ENCODE peak calls at places on chromosomes 13 and 19, in nine cellular contexts. One of them, this sample, is unnamed. For H3K27me3, the result is how much of the 10 kb centered on the place peaks cover.

GRCh38 chr13:36819811-36820140 is 754 bp downstream of the RFXAP start:
- DNase-seq in CD8-positive, alpha-beta T cell: peak
- DNase-seq in tibial artery: no peak
- DNase-seq in stomach: no peak
- DNase-seq in esophagus squamous epithelium: no peak
- DNase-seq in GM23338: peak
- DNase-seq in H9: peak
- DNase-seq in adrenal gland: no peak
- DNase-seq in pancreas: no peak
- DNase-seq in this sample: no peak

GRCh38 chr19:20503536-20503935 is 62.0 kb downstream of the ZNF737 start:
- DNase-seq in stomach: peak
- DNase-seq in pancreas: no peak
- DNase-seq in H9: no peak
- DNase-seq in CD8-positive, alpha-beta T cell: no peak
- DNase-seq in esophagus squamous epithelium: no peak
- DNase-seq in GM23338: no peak
- DNase-seq in adrenal gland: peak
- DNase-seq in tibial artery: no peak
- DNase-seq in this sample: no peak

GRCh38 chr13:110340812-110341444 is 33.8 kb downstream of the COL4A2 start:
- DNase-seq in stomach: peak
- DNase-seq in tibial artery: peak
- DNase-seq in adrenal gland: peak
- DNase-seq in pancreas: no peak
- DNase-seq in GM23338: no peak
- DNase-seq in CD8-positive, alpha-beta T cell: peak
- DNase-seq in esophagus squamous epithelium: no peak
- DNase-seq in H9: no peak
- DNase-seq in this sample: no peak

GRCh38 chr13:87999791-88000190 is 328.6 kb downstream of the SLITRK5 start:
- DNase-seq in esophagus squamous epithelium: no peak
- DNase-seq in adrenal gland: no peak
- DNase-seq in GM23338: peak
- DNase-seq in tibial artery: no peak
- DNase-seq in H9: no peak
- DNase-seq in CD8-positive, alpha-beta T cell: no peak
- DNase-seq in pancreas: no peak
- DNase-seq in stomach: no peak
- DNase-seq in this sample: no peak

GRCh38 chr19:47729468-47729798 is 15.9 kb upstream of the NOP53 start:
- DNase-seq in CD8-positive, alpha-beta T cell: no peak
- DNase-seq in stomach: peak
- DNase-seq in tibial artery: peak
- DNase-seq in esophagus squamous epithelium: no peak
- DNase-seq in pancreas: peak
- DNase-seq in adrenal gland: no peak
- DNase-seq in H9: peak
- DNase-seq in GM23338: peak
- DNase-seq in this sample: no peak

GRCh38 chr19:51086153-51086850 is 3.6 kb upstream of the KLK14 start:
- DNase-seq in esophagus squamous epithelium: no peak
- DNase-seq in tibial artery: no peak
- DNase-seq in adrenal gland: no peak
- DNase-seq in CD8-positive, alpha-beta T cell: no peak
- DNase-seq in pancreas: peak
- DNase-seq in GM23338: no peak
- DNase-seq in H9: no peak
- DNase-seq in stomach: no peak
- DNase-seq in this sample: no peak

GRCh38 chr13:60327551-60327950 is 69.5 kb upstream of the TDRD3 start:
- DNase-seq in stomach: no peak
- DNase-seq in H9: no peak
- DNase-seq in adrenal gland: no peak
- DNase-seq in CD8-positive, alpha-beta T cell: no peak
- DNase-seq in GM23338: no peak
- DNase-seq in pancreas: no peak
- DNase-seq in esophagus squamous epithelium: no peak
- DNase-seq in tibial artery: no peak
- DNase-seq in this sample: no peak

GRCh38 chr19:34731019-34731829 is 2.8 kb upstream of the ZNF181 start:
- DNase-seq in GM23338: no peak
- DNase-seq in tibial artery: no peak
- DNase-seq in stomach: no peak
- DNase-seq in esophagus squamous epithelium: no peak
- DNase-seq in H9: no peak
- DNase-seq in pancreas: peak
- DNase-seq in adrenal gland: no peak
- DNase-seq in CD8-positive, alpha-beta T cell: no peak
- DNase-seq in this sample: no peak

GRCh38 chr13:46728777-46729176 is 68.2 kb downstream of the ESD start:
- DNase-seq in GM23338: peak
- DNase-seq in esophagus squamous epithelium: no peak
- DNase-seq in stomach: no peak
- DNase-seq in adrenal gland: no peak
- DNase-seq in tibial artery: no peak
- DNase-seq in pancreas: no peak
- DNase-seq in CD8-positive, alpha-beta T cell: no peak
- DNase-seq in H9: no peak
- DNase-seq in this sample: peak

GRCh38 chr19:35531291-35531690 is 2.0 kb upstream of the GAPDHS start:
- DNase-seq in esophagus squamous epithelium: no peak
- DNase-seq in GM23338: no peak
- DNase-seq in CD8-positive, alpha-beta T cell: no peak
- DNase-seq in tibial artery: no peak
- DNase-seq in adrenal gland: no peak
- DNase-seq in H9: no peak
- DNase-seq in pancreas: no peak
- DNase-seq in stomach: no peak
- DNase-seq in this sample: no peak

GRCh38 chr19:13633109-13633508 is 126.8 kb upstream of the CACNA1A start:
- DNase-seq in H9: peak
- DNase-seq in stomach: peak
- DNase-seq in CD8-positive, alpha-beta T cell: no peak
- DNase-seq in adrenal gland: no peak
- DNase-seq in tibial artery: no peak
- DNase-seq in pancreas: no peak
- DNase-seq in esophagus squamous epithelium: no peak
- DNase-seq in GM23338: peak
- DNase-seq in this sample: no peak

GRCh38 chr19:13629687-13630357 is 123.5 kb upstream of the CACNA1A start:
- DNase-seq in GM23338: no peak
- DNase-seq in tibial artery: no peak
- DNase-seq in adrenal gland: no peak
- DNase-seq in esophagus squamous epithelium: no peak
- DNase-seq in pancreas: no peak
- DNase-seq in H9: no peak
- DNase-seq in CD8-positive, alpha-beta T cell: no peak
- DNase-seq in stomach: no peak
- DNase-seq in this sample: no peak

GRCh38 chr19:13634658-13635057 is 128.4 kb upstream of the CACNA1A start:
- DNase-seq in esophagus squamous epithelium: no peak
- DNase-seq in pancreas: no peak
- DNase-seq in stomach: no peak
- DNase-seq in adrenal gland: no peak
- DNase-seq in H9: no peak
- DNase-seq in tibial artery: no peak
- DNase-seq in GM23338: no peak
- DNase-seq in CD8-positive, alpha-beta T cell: no peak
- DNase-seq in this sample: no peak

GRCh38 chr19:13637664-13638063 is 126.7 kb upstream of the MRI1 start:
- DNase-seq in stomach: no peak
- DNase-seq in H9: no peak
- DNase-seq in esophagus squamous epithelium: no peak
- DNase-seq in adrenal gland: no peak
- DNase-seq in CD8-positive, alpha-beta T cell: no peak
- DNase-seq in tibial artery: no peak
- DNase-seq in GM23338: no peak
- DNase-seq in pancreas: no peak
- DNase-seq in this sample: no peak

GRCh38 chr19:13633522-13633922 is 127.2 kb upstream of the CACNA1A start:
- DNase-seq in tibial artery: no peak
- DNase-seq in CD8-positive, alpha-beta T cell: no peak
- DNase-seq in esophagus squamous epithelium: no peak
- DNase-seq in pancreas: no peak
- DNase-seq in GM23338: no peak
- DNase-seq in adrenal gland: no peak
- DNase-seq in H9: no peak
- DNase-seq in stomach: no peak
- DNase-seq in this sample: no peak
- H3K27me3 ChIP-seq in tibial artery: under half
- H3K27me3 ChIP-seq in CD8-positive, alpha-beta T cell: under half
- H3K27me3 ChIP-seq in esophagus squamous epithelium: under half
- H3K27me3 ChIP-seq in pancreas: under half
- H3K27me3 ChIP-seq in GM23338: under half
- H3K27me3 ChIP-seq in adrenal gland: under half
- H3K27me3 ChIP-seq in H9: under half
- H3K27me3 ChIP-seq in stomach: under half
- H3K27me3 ChIP-seq in this sample: under half

GRCh38 chr19:13079542-13079986 is 23.1 kb downstream of the LYL1 start:
- DNase-seq in adrenal gland: no peak
- DNase-seq in tibial artery: no peak
- DNase-seq in H9: no peak
- DNase-seq in CD8-positive, alpha-beta T cell: no peak
- DNase-seq in stomach: peak
- DNase-seq in GM23338: no peak
- DNase-seq in esophagus squamous epithelium: no peak
- DNase-seq in pancreas: no peak
- DNase-seq in this sample: no peak
- H3K27me3 ChIP-seq in adrenal gland: under half
- H3K27me3 ChIP-seq in tibial artery: under half
- H3K27me3 ChIP-seq in H9: under half
- H3K27me3 ChIP-seq in CD8-positive, alpha-beta T cell: under half
- H3K27me3 ChIP-seq in stomach: under half
- H3K27me3 ChIP-seq in GM23338: under half
- H3K27me3 ChIP-seq in esophagus squamous epithelium: under half
- H3K27me3 ChIP-seq in pancreas: under half
- H3K27me3 ChIP-seq in this sample: under half

GRCh38 chr19:38399081-38399480 is 3.8 kb upstream of the FAM98C start:
- DNase-seq in GM23338: no peak
- DNase-seq in esophagus squamous epithelium: no peak
- DNase-seq in CD8-positive, alpha-beta T cell: no peak
- DNase-seq in adrenal gland: no peak
- DNase-seq in H9: no peak
- DNase-seq in stomach: no peak
- DNase-seq in tibial artery: no peak
- DNase-seq in pancreas: no peak
- DNase-seq in this sample: no peak
- H3K27me3 ChIP-seq in GM23338: half or more
- H3K27me3 ChIP-seq in esophagus squamous epithelium: half or more
- H3K27me3 ChIP-seq in CD8-positive, alpha-beta T cell: under half
- H3K27me3 ChIP-seq in adrenal gland: under half
- H3K27me3 ChIP-seq in H9: under half
- H3K27me3 ChIP-seq in stomach: half or more
- H3K27me3 ChIP-seq in tibial artery: half or more
- H3K27me3 ChIP-seq in pancreas: under half
- H3K27me3 ChIP-seq in this sample: under half

GRCh38 chr19:590396-590745 is 690 bp downstream of the HCN2 start:
- DNase-seq in esophagus squamous epithelium: no peak
- DNase-seq in tibial artery: no peak
- DNase-seq in pancreas: no peak
- DNase-seq in CD8-positive, alpha-beta T cell: peak
- DNase-seq in adrenal gland: no peak
- DNase-seq in H9: no peak
- DNase-seq in GM23338: no peak
- DNase-seq in stomach: no peak
- DNase-seq in this sample: no peak
- H3K27me3 ChIP-seq in esophagus squamous epithelium: half or more
- H3K27me3 ChIP-seq in tibial artery: half or more
- H3K27me3 ChIP-seq in pancreas: under half
- H3K27me3 ChIP-seq in CD8-positive, alpha-beta T cell: under half
- H3K27me3 ChIP-seq in adrenal gland: under half
- H3K27me3 ChIP-seq in H9: under half
- H3K27me3 ChIP-seq in GM23338: under half
- H3K27me3 ChIP-seq in stomach: under half
- H3K27me3 ChIP-seq in this sample: under half

DNA sequence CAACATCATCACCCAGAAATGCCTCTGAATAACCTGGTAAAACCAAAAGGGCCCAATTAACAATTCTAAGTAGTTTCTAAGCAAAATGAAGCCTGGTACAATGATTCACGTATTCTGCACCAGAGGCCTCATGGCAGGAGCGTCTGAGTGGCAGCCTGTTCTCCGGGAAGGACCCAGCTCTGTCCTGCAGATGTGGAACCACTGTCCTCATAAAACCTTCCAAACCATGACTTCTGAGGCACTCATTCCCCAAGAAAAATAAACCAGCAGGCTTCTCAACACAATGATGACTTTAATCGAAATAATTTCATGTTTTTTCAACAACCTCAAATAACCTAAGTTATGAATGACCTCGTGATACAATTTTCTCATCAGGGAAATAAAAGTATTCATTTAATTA is 89.9 kb downstream of the STK24 start:
- DNase-seq in GM23338: no peak
- DNase-seq in tibial artery: no peak
- DNase-seq in esophagus squamous epithelium: no peak
- DNase-seq in stomach: no peak
- DNase-seq in pancreas: no peak
- DNase-seq in H9: no peak
- DNase-seq in CD8-positive, alpha-beta T cell: no peak
- DNase-seq in adrenal gland: no peak
- DNase-seq in this sample: no peak
- H3K27me3 ChIP-seq in GM23338: under half
- H3K27me3 ChIP-seq in tibial artery: under half
- H3K27me3 ChIP-seq in esophagus squamous epithelium: under half
- H3K27me3 ChIP-seq in stomach: under half
- H3K27me3 ChIP-seq in pancreas: under half
- H3K27me3 ChIP-seq in H9: under half
- H3K27me3 ChIP-seq in CD8-positive, alpha-beta T cell: under half
- H3K27me3 ChIP-seq in adrenal gland: under half
- H3K27me3 ChIP-seq in this sample: under half

GRCh38 chr19:46035986-46036744 is 4.6 kb downstream of the IGFL4 start:
- DNase-seq in pancreas: no peak
- DNase-seq in esophagus squamous epithelium: no peak
- DNase-seq in tibial artery: no peak
- DNase-seq in CD8-positive, alpha-beta T cell: no peak
- DNase-seq in H9: no peak
- DNase-seq in GM23338: no peak
- DNase-seq in stomach: no peak
- DNase-seq in adrenal gland: no peak
- DNase-seq in this sample: no peak
- H3K27me3 ChIP-seq in pancreas: under half
- H3K27me3 ChIP-seq in esophagus squamous epithelium: under half
- H3K27me3 ChIP-seq in tibial artery: under half
- H3K27me3 ChIP-seq in CD8-positive, alpha-beta T cell: under half
- H3K27me3 ChIP-seq in H9: under half
- H3K27me3 ChIP-seq in GM23338: under half
- H3K27me3 ChIP-seq in stomach: under half
- H3K27me3 ChIP-seq in adrenal gland: under half
- H3K27me3 ChIP-seq in this sample: under half